ENCODE peak calls at places on chromosomes 6 and 20, in ten cellular contexts. One of them, this sample, is unnamed.

GRCh38 chr6:99146716-99147115 is 199.0 kb upstream of the FBXL4 start:
- DNase-seq in spleen: no peak
- DNase-seq in CD8-positive, alpha-beta T cell: no peak
- DNase-seq in brain microvascular endothelial cell: no peak
- DNase-seq in GM20000: no peak
- DNase-seq in Peyer's patch: no peak
- DNase-seq in colonic mucosa: no peak
- DNase-seq in keratinocyte: no peak
- DNase-seq in ascending aorta: no peak
- DNase-seq in heart right ventricle: no peak
- DNase-seq in this sample: no peak

GRCh38 chr6:43874814-43875590 is 105.0 kb downstream of the VEGFA start:
- DNase-seq in spleen: no peak
- DNase-seq in CD8-positive, alpha-beta T cell: no peak
- DNase-seq in brain microvascular endothelial cell: no peak
- DNase-seq in GM20000: no peak
- DNase-seq in Peyer's patch: no peak
- DNase-seq in colonic mucosa: no peak
- DNase-seq in keratinocyte: no peak
- DNase-seq in ascending aorta: no peak
- DNase-seq in heart right ventricle: no peak
- DNase-seq in this sample: no peak

GRCh38 chr6:2839982-2840793 is 1.5 kb downstream of the SERPINB1 start:
- DNase-seq in spleen: no peak
- DNase-seq in CD8-positive, alpha-beta T cell: no peak
- DNase-seq in brain microvascular endothelial cell: no peak
- DNase-seq in GM20000: no peak
- DNase-seq in Peyer's patch: peak
- DNase-seq in colonic mucosa: no peak
- DNase-seq in keratinocyte: no peak
- DNase-seq in ascending aorta: no peak
- DNase-seq in heart right ventricle: no peak
- DNase-seq in this sample: no peak

GRCh38 chr20:24955045-24955444 is 6.0 kb downstream of the CST7 start:
- DNase-seq in spleen: peak
- DNase-seq in CD8-positive, alpha-beta T cell: no peak
- DNase-seq in brain microvascular endothelial cell: no peak
- DNase-seq in GM20000: peak
- DNase-seq in Peyer's patch: no peak
- DNase-seq in colonic mucosa: peak
- DNase-seq in keratinocyte: no peak
- DNase-seq in ascending aorta: no peak
- DNase-seq in heart right ventricle: no peak
- DNase-seq in this sample: no peak

GRCh38 chr6:10146723-10147451 is 268.0 kb downstream of the TFAP2A start:
- DNase-seq in spleen: no peak
- DNase-seq in CD8-positive, alpha-beta T cell: no peak
- DNase-seq in brain microvascular endothelial cell: peak
- DNase-seq in GM20000: peak
- DNase-seq in Peyer's patch: no peak
- DNase-seq in colonic mucosa: no peak
- DNase-seq in keratinocyte: no peak
- DNase-seq in ascending aorta: no peak
- DNase-seq in heart right ventricle: peak
- DNase-seq in this sample: no peak

GRCh38 chr20:51444472-51444871 is 98.0 kb downstream of the NFATC2 start:
- DNase-seq in spleen: peak
- DNase-seq in CD8-positive, alpha-beta T cell: no peak
- DNase-seq in brain microvascular endothelial cell: no peak
- DNase-seq in GM20000: no peak
- DNase-seq in Peyer's patch: no peak
- DNase-seq in colonic mucosa: peak
- DNase-seq in keratinocyte: no peak
- DNase-seq in ascending aorta: no peak
- DNase-seq in heart right ventricle: no peak
- DNase-seq in this sample: no peak

GRCh38 chr20:22575087-22575721 is 9.2 kb downstream of the FOXA2 start:
- DNase-seq in spleen: no peak
- DNase-seq in CD8-positive, alpha-beta T cell: no peak
- DNase-seq in brain microvascular endothelial cell: no peak
- DNase-seq in GM20000: no peak
- DNase-seq in Peyer's patch: no peak
- DNase-seq in colonic mucosa: peak
- DNase-seq in keratinocyte: no peak
- DNase-seq in ascending aorta: no peak
- DNase-seq in heart right ventricle: no peak
- DNase-seq in this sample: no peak

GRCh38 chr6:135475292-135475886 is 22.2 kb downstream of the AHI1 start:
- DNase-seq in spleen: no peak
- DNase-seq in CD8-positive, alpha-beta T cell: no peak
- DNase-seq in brain microvascular endothelial cell: no peak
- DNase-seq in GM20000: no peak
- DNase-seq in Peyer's patch: no peak
- DNase-seq in colonic mucosa: no peak
- DNase-seq in keratinocyte: no peak
- DNase-seq in ascending aorta: no peak
- DNase-seq in heart right ventricle: no peak
- DNase-seq in this sample: no peak

GRCh38 chr20:39289316-39289715 is 327.2 kb downstream of the DHX35 start:
- DNase-seq in spleen: no peak
- DNase-seq in CD8-positive, alpha-beta T cell: no peak
- DNase-seq in brain microvascular endothelial cell: no peak
- DNase-seq in GM20000: peak
- DNase-seq in Peyer's patch: no peak
- DNase-seq in colonic mucosa: no peak
- DNase-seq in keratinocyte: no peak
- DNase-seq in ascending aorta: no peak
- DNase-seq in heart right ventricle: no peak
- DNase-seq in this sample: no peak

GRCh38 chr6:90500458-90500857 is 86.4 kb downstream of the MAP3K7 start:
- DNase-seq in spleen: no peak
- DNase-seq in CD8-positive, alpha-beta T cell: no peak
- DNase-seq in brain microvascular endothelial cell: no peak
- DNase-seq in GM20000: no peak
- DNase-seq in Peyer's patch: no peak
- DNase-seq in colonic mucosa: no peak
- DNase-seq in keratinocyte: no peak
- DNase-seq in ascending aorta: no peak
- DNase-seq in heart right ventricle: no peak
- DNase-seq in this sample: no peak

GRCh38 chr6:90496191-90496590 is 90.7 kb downstream of the MAP3K7 start:
- DNase-seq in spleen: no peak
- DNase-seq in CD8-positive, alpha-beta T cell: no peak
- DNase-seq in brain microvascular endothelial cell: no peak
- DNase-seq in GM20000: no peak
- DNase-seq in Peyer's patch: no peak
- DNase-seq in colonic mucosa: no peak
- DNase-seq in keratinocyte: no peak
- DNase-seq in ascending aorta: no peak
- DNase-seq in heart right ventricle: no peak
- DNase-seq in this sample: no peak

GRCh38 chr6:90495216-90495817 is 91.6 kb downstream of the MAP3K7 start:
- DNase-seq in spleen: no peak
- DNase-seq in CD8-positive, alpha-beta T cell: no peak
- DNase-seq in brain microvascular endothelial cell: no peak
- DNase-seq in GM20000: no peak
- DNase-seq in Peyer's patch: no peak
- DNase-seq in colonic mucosa: no peak
- DNase-seq in keratinocyte: no peak
- DNase-seq in ascending aorta: no peak
- DNase-seq in heart right ventricle: no peak
- DNase-seq in this sample: no peak

GRCh38 chr6:90496617-90497016 is 90.3 kb downstream of the MAP3K7 start:
- DNase-seq in spleen: no peak
- DNase-seq in CD8-positive, alpha-beta T cell: no peak
- DNase-seq in brain microvascular endothelial cell: no peak
- DNase-seq in GM20000: no peak
- DNase-seq in Peyer's patch: no peak
- DNase-seq in colonic mucosa: no peak
- DNase-seq in keratinocyte: no peak
- DNase-seq in ascending aorta: no peak
- DNase-seq in heart right ventricle: no peak
- DNase-seq in this sample: no peak

DNA sequence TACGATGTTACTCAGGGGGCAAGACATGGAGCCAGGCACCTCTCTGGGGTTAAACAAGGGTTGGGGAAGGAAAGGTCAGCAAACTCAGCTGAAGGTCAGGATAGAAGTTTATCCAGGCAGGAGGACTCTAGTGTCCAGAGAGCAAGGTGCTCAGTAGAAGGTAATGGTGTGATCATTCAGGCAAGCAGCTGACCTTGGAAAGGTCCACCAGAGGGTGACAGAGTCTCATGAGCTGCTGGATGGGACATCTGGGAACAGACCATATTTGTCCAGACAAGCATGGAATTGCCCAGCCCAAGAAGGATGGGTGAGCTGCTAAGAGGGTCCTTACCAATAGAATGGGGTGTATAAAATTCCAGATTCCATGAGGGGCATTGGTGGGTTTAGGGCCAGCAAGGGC is 89.5 kb downstream of the MAP3K7 start:
- DNase-seq in spleen: no peak
- DNase-seq in CD8-positive, alpha-beta T cell: no peak
- DNase-seq in brain microvascular endothelial cell: no peak
- DNase-seq in GM20000: no peak
- DNase-seq in Peyer's patch: no peak
- DNase-seq in colonic mucosa: no peak
- DNase-seq in keratinocyte: no peak
- DNase-seq in ascending aorta: no peak
- DNase-seq in heart right ventricle: no peak
- DNase-seq in this sample: no peak
- TF ChIP-seq CTCF in spleen: no peak
- TF ChIP-seq CTCF in CD8-positive, alpha-beta T cell: no peak
- TF ChIP-seq CTCF in brain microvascular endothelial cell: no peak
- TF ChIP-seq CTCF in GM20000: no peak
- TF ChIP-seq CTCF in Peyer's patch: no peak
- TF ChIP-seq CTCF in colonic mucosa: no peak
- TF ChIP-seq CTCF in keratinocyte: peak
- TF ChIP-seq CTCF in ascending aorta: no peak
- TF ChIP-seq CTCF in heart right ventricle: no peak
- TF ChIP-seq CTCF in this sample: no peak

GRCh38 chr20:3003416-3003815 is 40.0 kb upstream of the GNRH2 start:
- DNase-seq in spleen: no peak
- DNase-seq in CD8-positive, alpha-beta T cell: no peak
- DNase-seq in brain microvascular endothelial cell: no peak
- DNase-seq in GM20000: no peak
- DNase-seq in Peyer's patch: no peak
- DNase-seq in colonic mucosa: no peak
- DNase-seq in keratinocyte: no peak
- DNase-seq in ascending aorta: no peak
- DNase-seq in heart right ventricle: no peak
- DNase-seq in this sample: no peak
- TF ChIP-seq CTCF in spleen: no peak
- TF ChIP-seq CTCF in CD8-positive, alpha-beta T cell: no peak
- TF ChIP-seq CTCF in brain microvascular endothelial cell: no peak
- TF ChIP-seq CTCF in GM20000: no peak
- TF ChIP-seq CTCF in Peyer's patch: no peak
- TF ChIP-seq CTCF in colonic mucosa: no peak
- TF ChIP-seq CTCF in keratinocyte: no peak
- TF ChIP-seq CTCF in ascending aorta: no peak
- TF ChIP-seq CTCF in heart right ventricle: no peak
- TF ChIP-seq CTCF in this sample: no peak

GRCh38 chr20:15902493-15902892 is 670.8 kb downstream of the KIF16B start:
- DNase-seq in spleen: no peak
- DNase-seq in CD8-positive, alpha-beta T cell: no peak
- DNase-seq in brain microvascular endothelial cell: peak
- DNase-seq in GM20000: no peak
- DNase-seq in Peyer's patch: no peak
- DNase-seq in colonic mucosa: no peak
- DNase-seq in keratinocyte: no peak
- DNase-seq in ascending aorta: no peak
- DNase-seq in heart right ventricle: no peak
- DNase-seq in this sample: no peak
- TF ChIP-seq CTCF in spleen: no peak
- TF ChIP-seq CTCF in CD8-positive, alpha-beta T cell: no peak
- TF ChIP-seq CTCF in brain microvascular endothelial cell: peak
- TF ChIP-seq CTCF in GM20000: no peak
- TF ChIP-seq CTCF in Peyer's patch: no peak
- TF ChIP-seq CTCF in colonic mucosa: no peak
- TF ChIP-seq CTCF in keratinocyte: peak
- TF ChIP-seq CTCF in ascending aorta: no peak
- TF ChIP-seq CTCF in heart right ventricle: no peak
- TF ChIP-seq CTCF in this sample: no peak

GRCh38 chr6:147507162-147508072 is 1.1 kb upstream of the SAMD5 start:
- DNase-seq in spleen: no peak
- DNase-seq in CD8-positive, alpha-beta T cell: no peak
- DNase-seq in brain microvascular endothelial cell: peak
- DNase-seq in GM20000: peak
- DNase-seq in Peyer's patch: peak
- DNase-seq in colonic mucosa: peak
- DNase-seq in keratinocyte: no peak
- DNase-seq in ascending aorta: no peak
- DNase-seq in heart right ventricle: no peak
- DNase-seq in this sample: no peak

GRCh38 chr6:147508871-147509608 is 550 bp downstream of the SAMD5 start:
- DNase-seq in spleen: no peak
- DNase-seq in CD8-positive, alpha-beta T cell: no peak
- DNase-seq in brain microvascular endothelial cell: no peak
- DNase-seq in GM20000: no peak
- DNase-seq in Peyer's patch: peak
- DNase-seq in colonic mucosa: peak
- DNase-seq in keratinocyte: no peak
- DNase-seq in ascending aorta: no peak
- DNase-seq in heart right ventricle: no peak
- DNase-seq in this sample: no peak

GRCh38 chr6:147506704-147507114 is 1.8 kb upstream of the SAMD5 start:
- DNase-seq in spleen: peak
- DNase-seq in CD8-positive, alpha-beta T cell: no peak
- DNase-seq in brain microvascular endothelial cell: peak
- DNase-seq in GM20000: peak
- DNase-seq in Peyer's patch: peak
- DNase-seq in colonic mucosa: peak
- DNase-seq in keratinocyte: no peak
- DNase-seq in ascending aorta: no peak
- DNase-seq in heart right ventricle: peak
- DNase-seq in this sample: peak

GRCh38 chr6:147509900-147510299 is 1.4 kb downstream of the SAMD5 start:
- DNase-seq in spleen: no peak
- DNase-seq in CD8-positive, alpha-beta T cell: no peak
- DNase-seq in brain microvascular endothelial cell: no peak
- DNase-seq in GM20000: no peak
- DNase-seq in Peyer's patch: no peak
- DNase-seq in colonic mucosa: peak
- DNase-seq in keratinocyte: no peak
- DNase-seq in ascending aorta: no peak
- DNase-seq in heart right ventricle: no peak
- DNase-seq in this sample: no peak

GRCh38 chr6:147508073-147508870 is at the start of gene SAMD5:
- DNase-seq in spleen: peak
- DNase-seq in CD8-positive, alpha-beta T cell: no peak
- DNase-seq in brain microvascular endothelial cell: peak
- DNase-seq in GM20000: peak
- DNase-seq in Peyer's patch: peak
- DNase-seq in colonic mucosa: peak
- DNase-seq in keratinocyte: no peak
- DNase-seq in ascending aorta: no peak
- DNase-seq in heart right ventricle: peak
- DNase-seq in this sample: no peak
- TF ChIP-seq CTCF in spleen: no peak
- TF ChIP-seq CTCF in CD8-positive, alpha-beta T cell: no peak
- TF ChIP-seq CTCF in brain microvascular endothelial cell: peak
- TF ChIP-seq CTCF in GM20000: no peak
- TF ChIP-seq CTCF in Peyer's patch: no peak
- TF ChIP-seq CTCF in colonic mucosa: no peak
- TF ChIP-seq CTCF in keratinocyte: no peak
- TF ChIP-seq CTCF in ascending aorta: no peak
- TF ChIP-seq CTCF in heart right ventricle: peak
- TF ChIP-seq CTCF in this sample: no peak

This sample was measured in omental fat pad.